ENCODE peak calls at places on chromosome 1, in ten cellular contexts. J is stimulated activated CD4-positive, alpha-beta T cell treated with anti-CD3 and anti-CD28 coated beads, TNF-alpha, amount 100 ng/mL, for 1 hour; Z is astrocyte of the hippocampus; B is breast epithelium; F is AG08396; S is naive thymus-derived CD4-positive, alpha-beta T cell; O is NCI-H774; P is GM23248; N is naive thymus-derived CD8-positive, alpha-beta T cell; Q is fibroblast of mammary gland. V is an unnamed sample.

GRCh38 chr1:220824031-220824989 is 37.6 kb downstream of the MTARC1 start:
- DNase-seq in Q (no peak), B (no peak), F (no peak), S (no peak), J (no peak), O (no peak), Z (peak), N (no peak), P (no peak), V (no peak)

GRCh38 chr1:117821782-117822447 is 107.5 kb downstream of the GDAP2 start:
- DNase-seq in J (no peak), Z (peak), B (no peak), S (no peak), O (no peak), P (peak), Q (peak), F (peak), N (no peak), V (peak)

GRCh38 chr1:206649261-206649660 is 13.9 kb downstream of the DYRK3 start:
- DNase-seq in Z (no peak), O (no peak), B (no peak), S (no peak), F (no peak), N (no peak), Q (no peak), J (no peak), P (no peak), V (no peak)

GRCh38 chr1:211469938-211470529 is 21.9 kb downstream of the RD3 start:
- DNase-seq in J (peak), Z (peak), N (peak), S (no peak), O (peak), P (peak), B (peak), Q (peak), F (peak), V (peak)

GRCh38 chr1:26693557-26694184 is 2.1 kb upstream of the ARID1A start:
- DNase-seq in J (no peak), F (no peak), Z (peak), P (peak), O (no peak), S (no peak), N (no peak), B (no peak), Q (no peak), V (no peak)

GRCh38 chr1:213687802-213688201 is 300.0 kb upstream of the PROX1 start:
- DNase-seq in F (no peak), J (no peak), N (no peak), O (no peak), S (no peak), B (no peak), Q (no peak), P (no peak), Z (no peak), V (no peak)

GRCh38 chr1:48873944-48874343 is 97.3 kb upstream of the BEND5 start:
- DNase-seq in J (no peak), P (no peak), S (no peak), B (no peak), N (no peak), O (no peak), Z (no peak), F (no peak), Q (no peak), V (no peak)

GRCh38 chr1:107682467-107682866 is 282.5 kb downstream of the VAV3 start:
- DNase-seq in F (no peak), N (no peak), Z (no peak), J (no peak), Q (no peak), O (no peak), B (no peak), S (no peak), P (peak), V (no peak)

GRCh38 chr1:161351482-161351881 is 16.2 kb downstream of the CFAP126 start:
- DNase-seq in J (no peak), S (no peak), P (no peak), F (no peak), B (no peak), O (no peak), Q (peak), Z (no peak), N (no peak), V (no peak)

GRCh38 chr1:3822421-3822820 is 26.1 kb upstream of the LRRC47 start:
- DNase-seq in Z (no peak), J (no peak), P (no peak), O (no peak), S (no peak), Q (no peak), N (no peak), B (peak), F (no peak), V (no peak)

GRCh38 chr1:72229893-72230292 is 52.4 kb downstream of the NEGR1 start:
- DNase-seq in F (no peak), B (no peak), S (no peak), O (no peak), Z (no peak), N (no peak), Q (peak), P (peak), J (no peak), V (no peak)

GRCh38 chr1:30190481-30191153 is 532.8 kb downstream of the MATN1 start:
- DNase-seq in F (no peak), B (no peak), J (no peak), Q (no peak), S (no peak), Z (no peak), N (no peak), O (no peak), P (no peak), V (no peak)

GRCh38 chr1:93437976-93438605 is 9.8 kb upstream of the FNBP1L start:
- DNase-seq in B (no peak), P (peak), Q (peak), O (peak), Z (peak), S (peak), N (no peak), F (peak), J (no peak), V (peak)